ENCODE peak calls at places on chromosomes 11 and 22, in four cellular contexts. X is GM12865, E is A549, Z is colonic mucosa. W is an unnamed sample.

GRCh38 chr11:120215634-120216033 is 4.8 kb downstream of the OAF start:
- DNase-seq in E (no peak), X (no peak), Z (no peak), W (peak; percentile 79)

GRCh38 chr11:61609000-61609969 is 28.4 kb upstream of the SYT7 start:
- DNase-seq in E (no peak), Z (peak; percentile 86), X (no peak), W (no peak)

GRCh38 chr22:25405854-25406509 is 158.5 kb upstream of the GRK3 start:
- DNase-seq in X (no peak), Z (no peak), E (no peak), W (no peak)

GRCh38 chr11:117724104-117724503 is 72.9 kb downstream of the DSCAML1 start:
- DNase-seq in Z (no peak), X (no peak), E (no peak), W (no peak)

GRCh38 chr11:134050541-134051383 is 18.1 kb upstream of the JAM3 start:
- DNase-seq in Z (peak; percentile 87), X (peak; percentile 53), E (peak; percentile 33), W (peak; percentile 68)

GRCh38 chr11:107669156-107669740 is 42.6 kb downstream of the SLN start:
- DNase-seq in X (no peak), E (no peak), Z (no peak), W (no peak)

GRCh38 chr11:76824083-76824939 is 36.4 kb upstream of the ACER3 start:
- DNase-seq in E (peak; percentile 65), X (no peak), Z (peak; percentile 15), W (peak; percentile 76)

GRCh38 chr11:120719348-120719747 is 207.8 kb downstream of the GRIK4 start:
- DNase-seq in X (no peak), Z (no peak), E (no peak), W (no peak)

GRCh38 chr11:62611705-62612365 is 740 bp downstream of the EML3 start:
- DNase-seq in X (peak; percentile 77), E (peak; percentile 48), Z (peak; percentile 58), W (peak; percentile 77)

GRCh38 chr22:38240734-38241252 is 32.0 kb downstream of the TMEM184B start:
- DNase-seq in X (no peak), E (peak; percentile 73), Z (peak; percentile 67), W (peak; percentile 93)

GRCh38 chr11:130798801-130799200 is 117.5 kb downstream of the SNX19 start:
- DNase-seq in E (no peak), X (no peak), Z (no peak), W (peak; percentile 82)

GRCh38 chr11:33310720-33311500 is 53.7 kb downstream of the HIPK3 start:
- DNase-seq in Z (no peak), X (no peak), E (no peak), W (peak; percentile 30)

GRCh38 chr11:75342966-75343870 is 8.2 kb downstream of the ARRB1 start:
- DNase-seq in E (peak; percentile 94), Z (peak; percentile 74), X (no peak), W (no peak)

GRCh38 chr22:50548046-50548912 is 2.6 kb downstream of the KLHDC7B start:
- DNase-seq in E (no peak), Z (no peak), X (no peak), W (no peak)

GRCh38 chr11:79864882-79865281 is 424.1 kb upstream of the TENM4 start:
- DNase-seq in X (no peak), E (peak; percentile 4), Z (peak; percentile 66), W (no peak)

GRCh38 chr11:109306322-109306721 is 115.7 kb upstream of the C11orf87 start:
- DNase-seq in E (no peak), X (no peak), Z (no peak), W (peak; percentile 29)

GRCh38 chr11:6251120-6251733 is 8.4 kb upstream of the CCKBR start:
- DNase-seq in E (peak; percentile 74), X (peak; percentile 70), Z (peak; percentile 74), W (peak; percentile 76)

GRCh38 chr11:126229782-126230540 is 18.4 kb downstream of the FAM118B start:
- DNase-seq in X (no peak), E (no peak), Z (no peak), W (no peak)

GRCh38 chr11:118304809-118305248 is 299 bp downstream of the CD3E start:
- DNase-seq in E (no peak), X (no peak), Z (no peak), W (no peak)

GRCh38 chr11:65556470-65557279 is 1.5 kb downstream of the LTBP3 start:
- DNase-seq in X (no peak), E (peak; percentile 52), Z (no peak), W (no peak)

GRCh38 chr11:122137081-122137793 is 21.2 kb upstream of the BLID start:
- DNase-seq in Z (no peak), E (peak; percentile 70), X (no peak), W (peak; percentile 97)

GRCh38 chr11:85596886-85597285 is 30.3 kb downstream of the DLG2 start:
- DNase-seq in Z (no peak), X (no peak), E (no peak), W (no peak)

GRCh38 chr11:8332196-8332595 is 68.5 kb upstream of the LMO1 start:
- DNase-seq in E (no peak), Z (no peak), X (no peak), W (no peak)